ENCODE peak calls at places on chromosomes 4 and X, in four cellular contexts. One of them, this sample, is unnamed.

GRCh38 chr4:78480286-78480685 is 71.3 kb upstream of the ANXA3 start:
- DNase-seq in HCT116: no peak
- DNase-seq in GM23338: no peak
- DNase-seq in sigmoid colon: no peak
- DNase-seq in this sample: no peak

GRCh38 chr4:4182835-4183568 is 43.7 kb downstream of the OTOP1 start:
- DNase-seq in sigmoid colon: no peak
- DNase-seq in HCT116: peak; percentile 7
- DNase-seq in GM23338: peak; percentile 85
- DNase-seq in this sample: no peak

GRCh38 chr4:41256131-41256739 is 493 bp upstream of the UCHL1 start:
- DNase-seq in sigmoid colon: no peak
- DNase-seq in HCT116: no peak
- DNase-seq in GM23338: peak; percentile 75
- DNase-seq in this sample: no peak

GRCh38 chr4:109218288-109218687 is 84.2 kb downstream of the COL25A1 start:
- DNase-seq in sigmoid colon: no peak
- DNase-seq in GM23338: no peak
- DNase-seq in HCT116: no peak
- DNase-seq in this sample: no peak

GRCh38 chr4:5979981-5980380 is 38.2 kb downstream of the C4orf50 start:
- DNase-seq in GM23338: peak; percentile 86
- DNase-seq in HCT116: peak; percentile 7
- DNase-seq in sigmoid colon: no peak
- DNase-seq in this sample: no peak

GRCh38 chr4:4714330-4714729 is 145.1 kb upstream of the MSX1 start:
- DNase-seq in HCT116: no peak
- DNase-seq in GM23338: no peak
- DNase-seq in sigmoid colon: no peak
- DNase-seq in this sample: no peak

GRCh38 chrX:129785160-129785947 is 5.6 kb downstream of the SASH3 start:
- DNase-seq in sigmoid colon: peak; percentile 42
- DNase-seq in GM23338: no peak
- DNase-seq in HCT116: no peak
- DNase-seq in this sample: no peak

GRCh38 chrX:132022115-132022862 is 813 bp upstream of the STK26 start:
- DNase-seq in HCT116: no peak
- DNase-seq in GM23338: peak; percentile 14
- DNase-seq in sigmoid colon: no peak
- DNase-seq in this sample: no peak

GRCh38 chrX:140273921-140274320 is 230.9 kb downstream of the SOX3 start:
- DNase-seq in sigmoid colon: no peak
- DNase-seq in HCT116: no peak
- DNase-seq in GM23338: no peak
- DNase-seq in this sample: no peak

GRCh38 chrX:34332336-34332735 is 200.2 kb upstream of the FAM47A start:
- DNase-seq in sigmoid colon: no peak
- DNase-seq in HCT116: no peak
- DNase-seq in GM23338: peak; percentile 40
- DNase-seq in this sample: no peak

GRCh38 chr4:153488006-153488718 is 22.0 kb downstream of the TMEM131L start:
- DNase-seq in HCT116: no peak
- DNase-seq in sigmoid colon: no peak
- DNase-seq in GM23338: no peak
- DNase-seq in this sample: no peak

GRCh38 chrX:56066016-56066415 is 166.1 kb upstream of the KLF8 start:
- DNase-seq in sigmoid colon: no peak
- DNase-seq in GM23338: no peak
- DNase-seq in HCT116: no peak
- DNase-seq in this sample: no peak

GRCh38 chr4:160180206-160180605 is 1077.3 kb downstream of the RAPGEF2 start:
- DNase-seq in sigmoid colon: no peak
- DNase-seq in GM23338: no peak
- DNase-seq in HCT116: peak; percentile 21
- DNase-seq in this sample: no peak

GRCh38 chrX:140503230-140503585 is 1.7 kb downstream of the SOX3 start:
- DNase-seq in GM23338: no peak
- DNase-seq in sigmoid colon: no peak
- DNase-seq in HCT116: no peak
- DNase-seq in this sample: no peak

GRCh38 chr4:146245246-146245645 is 30.9 kb downstream of the REELD1 start:
- DNase-seq in sigmoid colon: no peak
- DNase-seq in GM23338: no peak
- DNase-seq in HCT116: no peak
- DNase-seq in this sample: no peak

GRCh38 chr4:146244496-146244895 is 30.2 kb downstream of the REELD1 start:
- DNase-seq in HCT116: no peak
- DNase-seq in GM23338: no peak
- DNase-seq in sigmoid colon: no peak
- DNase-seq in this sample: no peak

GRCh38 chr4:146246381-146246780 is 32.0 kb downstream of the REELD1 start:
- DNase-seq in GM23338: no peak
- DNase-seq in sigmoid colon: no peak
- DNase-seq in HCT116: no peak
- DNase-seq in this sample: no peak

GRCh38 chr4:146247356-146247755 is 33.0 kb downstream of the REELD1 start:
- DNase-seq in HCT116: no peak
- DNase-seq in GM23338: no peak
- DNase-seq in sigmoid colon: no peak
- DNase-seq in this sample: no peak

GRCh38 chr4:146245899-146246298 is 31.6 kb downstream of the REELD1 start:
- DNase-seq in HCT116: no peak
- DNase-seq in GM23338: no peak
- DNase-seq in sigmoid colon: no peak
- DNase-seq in this sample: no peak
- TF ChIP-seq POLR2AphosphoS5 in HCT116: no peak
- TF ChIP-seq POLR2AphosphoS5 in GM23338: no peak
- TF ChIP-seq POLR2AphosphoS5 in sigmoid colon: no peak
- TF ChIP-seq POLR2AphosphoS5 in this sample: no peak

GRCh38 chrX:102517331-102517730 is 792 bp upstream of the TMSB15A start:
- DNase-seq in sigmoid colon: no peak
- DNase-seq in HCT116: no peak
- DNase-seq in GM23338: peak; percentile 17
- DNase-seq in this sample: no peak

GRCh38 chrX:102514536-102514935 is 2.0 kb downstream of the TMSB15A start:
- DNase-seq in GM23338: no peak
- DNase-seq in sigmoid colon: no peak
- DNase-seq in HCT116: no peak
- DNase-seq in this sample: no peak

GRCh38 chrX:102516314-102516936 is at the start of gene TMSB15A:
- DNase-seq in HCT116: no peak
- DNase-seq in sigmoid colon: peak; percentile 79
- DNase-seq in GM23338: peak; percentile 84
- DNase-seq in this sample: peak; percentile 57
- H3K4me3 ChIP-seq in HCT116: peak within 1 kb of the TSS; percentile 45
- H3K4me3 ChIP-seq in sigmoid colon: peak within 1 kb of the TSS; percentile 41
- H3K4me3 ChIP-seq in GM23338: peak within 1 kb of the TSS; percentile 75
- H3K4me3 ChIP-seq in this sample: peak within 1 kb of the TSS; percentile 25

GRCh38 chr4:888029-888428 is 44.1 kb downstream of the GAK start:
- DNase-seq in sigmoid colon: no peak
- DNase-seq in GM23338: no peak
- DNase-seq in HCT116: no peak
- DNase-seq in this sample: no peak
- TF ChIP-seq POLR2AphosphoS5 in sigmoid colon: no peak
- TF ChIP-seq POLR2AphosphoS5 in GM23338: no peak
- TF ChIP-seq POLR2AphosphoS5 in HCT116: no peak
- TF ChIP-seq POLR2AphosphoS5 in this sample: no peak

GRCh38 chr4:105060628-105061027 is 86.0 kb upstream of the TET2 start:
- DNase-seq in GM23338: no peak
- DNase-seq in sigmoid colon: no peak
- DNase-seq in HCT116: no peak
- DNase-seq in this sample: no peak

GRCh38 chr4:105059337-105059736 is 87.3 kb upstream of the TET2 start:
- DNase-seq in HCT116: no peak
- DNase-seq in sigmoid colon: no peak
- DNase-seq in GM23338: no peak
- DNase-seq in this sample: no peak

GRCh38 chr4:105058177-105058812 is 88.4 kb upstream of the TET2 start:
- DNase-seq in sigmoid colon: no peak
- DNase-seq in HCT116: peak; percentile 12
- DNase-seq in GM23338: no peak
- DNase-seq in this sample: no peak

GRCh38 chr4:105061136-105061696 is 85.5 kb upstream of the TET2 start:
- DNase-seq in sigmoid colon: no peak
- DNase-seq in HCT116: peak; percentile 28
- DNase-seq in GM23338: peak; percentile 71
- DNase-seq in this sample: peak; percentile 44

GRCh38 chr4:105057370-105058096 is 89.1 kb upstream of the TET2 start:
- DNase-seq in GM23338: no peak
- DNase-seq in sigmoid colon: no peak
- DNase-seq in HCT116: no peak
- DNase-seq in this sample: no peak
- H3K4me3 ChIP-seq in GM23338: no peak overlapping the region
- H3K4me3 ChIP-seq in sigmoid colon: no peak overlapping the region
- H3K4me3 ChIP-seq in HCT116: no peak overlapping the region
- H3K4me3 ChIP-seq in this sample: no peak overlapping the region

This sample was measured in prostate gland.